ENCODE peak calls at places on chromosome 18, in eight cellular contexts. Q is MM.1S; R is activated CD4-positive, alpha-beta T cell treated with anti-CD3 and anti-CD28 coated beads, Interleukin-2, amount 50 U/mL, for 1 hour; G is GM10248; F is glomerular endothelial cell; E is tibial nerve; N is NCI-H1694; I is cardiac fibroblast. A is an unnamed sample.

GRCh38 chr18:24763765-24764548 is 303.5 kb downstream of the HRH4 start:
- DNase-seq in E (peak), F (no peak), Q (no peak), R (no peak), I (peak), N (no peak), G (no peak), A (no peak)

GRCh38 chr18:44601447-44601846 is 79.2 kb upstream of the SETBP1 start:
- DNase-seq in E (no peak), N (no peak), F (no peak), G (no peak), Q (no peak), R (no peak), I (peak), A (no peak)

GRCh38 chr18:56188521-56188920 is 449.9 kb downstream of the TXNL1 start:
- DNase-seq in Q (no peak), G (no peak), E (no peak), I (no peak), F (no peak), R (no peak), N (no peak), A (no peak)

GRCh38 chr18:58793361-58793760 is 71.3 kb upstream of the ZNF532 start:
- DNase-seq in I (peak), R (no peak), E (no peak), N (no peak), F (no peak), G (no peak), Q (no peak), A (no peak)

GRCh38 chr18:78158943-78159342 is 820.7 kb upstream of the SALL3 start:
- DNase-seq in I (no peak), G (no peak), R (no peak), N (no peak), F (no peak), Q (no peak), E (no peak), A (no peak)

GRCh38 chr18:49359732-49360444 is 100.6 kb downstream of the DYM start:
- DNase-seq in Q (peak), F (no peak), N (no peak), G (peak), R (no peak), E (no peak), I (peak), A (peak)

GRCh38 chr18:53745228-53745967 is 479.1 kb downstream of the MBD2 start:
- DNase-seq in Q (no peak), F (no peak), G (no peak), I (peak), R (no peak), N (no peak), E (no peak), A (no peak)

GRCh38 chr18:74114206-74114605 is 33.4 kb downstream of the FBXO15 start:
- DNase-seq in E (no peak), I (no peak), F (no peak), G (no peak), N (no peak), R (no peak), Q (no peak), A (no peak)

GRCh38 chr18:2218101-2218500 is 353.2 kb downstream of the METTL4 start:
- DNase-seq in G (no peak), E (no peak), I (no peak), F (no peak), Q (no peak), N (no peak), R (no peak), A (no peak)

GRCh38 chr18:57404345-57404744 is 30.8 kb upstream of the ONECUT2 start:
- DNase-seq in R (no peak), E (no peak), I (no peak), Q (no peak), N (no peak), F (no peak), G (no peak), A (no peak)

GRCh38 chr18:59971871-59972270 is 72.1 kb downstream of the PMAIP1 start:
- DNase-seq in R (no peak), N (no peak), Q (no peak), I (no peak), F (no peak), E (no peak), G (no peak), A (no peak)

GRCh38 chr18:61606759-61607158 is 273.5 kb downstream of the CDH20 start:
- DNase-seq in E (peak), I (peak), N (no peak), R (no peak), G (no peak), F (peak), Q (no peak), A (no peak)

GRCh38 chr18:2197945-2198344 is 373.4 kb downstream of the METTL4 start:
- DNase-seq in Q (no peak), I (no peak), N (no peak), E (no peak), F (no peak), R (no peak), G (no peak), A (no peak)

GRCh38 chr18:55328301-55328700 is 259.7 kb downstream of the TCF4 start:
- DNase-seq in N (no peak), G (no peak), Q (no peak), I (peak), E (no peak), F (peak), R (no peak), A (no peak)

GRCh38 chr18:48374423-48375149 is 34.6 kb downstream of the ZBTB7C start:
- DNase-seq in Q (no peak), F (no peak), E (no peak), I (peak), N (no peak), G (no peak), R (no peak), A (no peak)

GRCh38 chr18:27030403-27030802 is 154.7 kb downstream of the CHST9 start:
- DNase-seq in R (no peak), E (no peak), Q (no peak), N (no peak), I (no peak), F (no peak), G (no peak), A (no peak)

GRCh38 chr18:40911582-40912254 is 1043.3 kb upstream of the PIK3C3 start:
- DNase-seq in R (no peak), N (no peak), I (peak), Q (no peak), F (no peak), G (no peak), E (no peak), A (no peak)

GRCh38 chr18:23964282-23965238 is 50.0 kb upstream of the TTC39C start:
- DNase-seq in E (no peak), F (no peak), N (no peak), G (no peak), I (no peak), R (peak), Q (no peak), A (no peak)

GRCh38 chr18:42275138-42275535 is 320.1 kb downstream of the PIK3C3 start:
- DNase-seq in F (no peak), N (no peak), I (no peak), Q (no peak), R (no peak), E (no peak), G (no peak), A (no peak)

GRCh38 chr18:12621737-12622306 is 36.1 kb downstream of the SPIRE1 start:
- DNase-seq in Q (no peak), R (no peak), I (peak), E (no peak), F (no peak), G (no peak), N (no peak), A (no peak)

GRCh38 chr18:58189008-58189407 is 145.0 kb downstream of the NEDD4L start:
- DNase-seq in F (no peak), R (no peak), Q (no peak), I (no peak), G (no peak), N (no peak), E (no peak), A (no peak)

GRCh38 chr18:79925656-79925979 is 25.8 kb downstream of the SLC66A2 start:
- DNase-seq in G (no peak), E (no peak), F (no peak), R (no peak), I (no peak), N (no peak), Q (no peak), A (no peak)

A was measured in GM12878.